ENCODE peak calls at places on chromosomes 4 and X, in six cellular contexts. B, Y, Q, D, X and M are unnamed samples.

GRCh38 chrX:49877397-49878101 is 1.7 kb upstream of the USP27X start:
- DNase-seq in D (no peak), Q (no peak), B (no peak), X (no peak), Y (peak), M (no peak)

GRCh38 chr4:111641813-111642579 is 503.3 kb upstream of the FAM241A start:
- DNase-seq in Q (peak), D (peak), B (peak), Y (peak), X (peak), M (peak)

GRCh38 chrX:144791298-144791697 is 456.0 kb upstream of the SPANXN1 start:
- DNase-seq in Q (no peak), D (no peak), B (no peak), Y (no peak), X (no peak), M (no peak)

GRCh38 chrX:15820106-15821073 is 30.1 kb downstream of the ZRSR2 start:
- DNase-seq in Q (no peak), B (no peak), X (no peak), D (no peak), Y (no peak), M (peak)

GRCh38 chr4:66911898-66912297 is 633.4 kb downstream of the CENPC start:
- DNase-seq in Q (no peak), D (no peak), B (no peak), Y (no peak), X (no peak), M (no peak)

GRCh38 chrX:141642979-141643378 is 53.5 kb downstream of the SPANXA2 start:
- DNase-seq in Q (no peak), D (no peak), B (no peak), Y (no peak), X (peak), M (peak)

GRCh38 chr4:149793459-149793858 is 22.2 kb downstream of the IQCM start:
- DNase-seq in D (no peak), B (no peak), Y (no peak), X (no peak), Q (no peak), M (peak)

GRCh38 chrX:149910178-149910695 is 19.1 kb upstream of the HSFX4 start:
- DNase-seq in D (no peak), B (no peak), Y (no peak), Q (no peak), X (no peak), M (no peak)

GRCh38 chrX:19709812-19710518 is 177.4 kb downstream of the SH3KBP1 start:
- DNase-seq in X (no peak), Q (no peak), B (peak), D (no peak), Y (no peak), M (peak)

GRCh38 chr4:142379277-142380051 is 466.6 kb downstream of the INPP4B start:
- DNase-seq in B (no peak), D (no peak), Y (no peak), Q (no peak), X (no peak), M (peak)

GRCh38 chr4:62342346-62342745 is 1142.2 kb downstream of the ADGRL3 start:
- DNase-seq in D (no peak), Y (no peak), B (no peak), Q (no peak), X (no peak), M (no peak)

GRCh38 chr4:135552131-135552530 is 1350.5 kb upstream of the PABPC4L start:
- DNase-seq in B (no peak), X (no peak), Q (no peak), D (no peak), Y (no peak), M (no peak)

GRCh38 chr4:185600801-185601200 is 65.5 kb upstream of the PDLIM3 start:
- DNase-seq in Y (no peak), X (no peak), D (no peak), B (no peak), Q (no peak), M (no peak)

GRCh38 chrX:154023276-154024000 is 3.7 kb upstream of the IRAK1 start:
- DNase-seq in Y (no peak), Q (no peak), B (no peak), D (no peak), X (no peak), M (no peak)

GRCh38 chrX:106898462-106898861 is 4.7 kb downstream of the RIPPLY1 start:
- DNase-seq in X (peak), Y (peak), D (peak), B (peak), Q (peak), M (peak)

GRCh38 chrX:12304261-12304660 is 166.0 kb downstream of the FRMPD4 start:
- DNase-seq in Q (no peak), X (no peak), B (no peak), D (no peak), Y (no peak), M (peak)

GRCh38 chrX:70436380-70436779 is 8.3 kb upstream of the DLG3 start:
- DNase-seq in D (no peak), B (no peak), Y (no peak), X (peak), Q (peak), M (no peak)

GRCh38 chr4:145180298-145181090 is at the start of gene OTUD4:
- DNase-seq in Y (peak), D (peak), X (peak), B (peak), Q (peak), M (peak)

GRCh38 chr4:3343358-3343757 is 50.5 kb downstream of the RGS12 start:
- DNase-seq in X (no peak), Q (no peak), Y (no peak), D (no peak), B (no peak), M (no peak)

GRCh38 chr4:1249731-1250526 is 999 bp upstream of the CTBP1 start:
- DNase-seq in X (peak), B (peak), D (no peak), Y (peak), Q (peak), M (no peak)

GRCh38 chr4:94412019-94413017 is 39.4 kb upstream of the PDLIM5 start:
- DNase-seq in B (no peak), D (no peak), X (no peak), Y (peak), Q (peak), M (peak)
- TF ChIP-seq BHLHE40 in B (no peak), D (no peak), X (no peak), Y (no peak), Q (no peak), M (peak)

GRCh38 chrX:87968118-87968517 is 450.5 kb downstream of the KLHL4 start:
- DNase-seq in X (no peak), B (no peak), Y (no peak), D (no peak), Q (no peak), M (no peak)
- TF ChIP-seq BHLHE40 in X (no peak), B (no peak), Y (no peak), D (no peak), Q (no peak), M (no peak)

GRCh38 chrX:130049821-130050220 is 60.5 kb downstream of the ELF4 start:
- DNase-seq in Y (no peak), Q (no peak), B (no peak), D (no peak), X (no peak), M (no peak)
- TF ChIP-seq BHLHE40 in Y (no peak), Q (no peak), B (no peak), D (no peak), X (no peak), M (no peak)

GRCh38 chr4:16969696-16970135 is 71.3 kb upstream of the LDB2 start:
- DNase-seq in B (no peak), D (no peak), Q (no peak), X (no peak), Y (peak), M (peak)
- TF ChIP-seq BHLHE40 in B (no peak), D (no peak), Q (no peak), X (no peak), Y (no peak), M (no peak)

DNA sequence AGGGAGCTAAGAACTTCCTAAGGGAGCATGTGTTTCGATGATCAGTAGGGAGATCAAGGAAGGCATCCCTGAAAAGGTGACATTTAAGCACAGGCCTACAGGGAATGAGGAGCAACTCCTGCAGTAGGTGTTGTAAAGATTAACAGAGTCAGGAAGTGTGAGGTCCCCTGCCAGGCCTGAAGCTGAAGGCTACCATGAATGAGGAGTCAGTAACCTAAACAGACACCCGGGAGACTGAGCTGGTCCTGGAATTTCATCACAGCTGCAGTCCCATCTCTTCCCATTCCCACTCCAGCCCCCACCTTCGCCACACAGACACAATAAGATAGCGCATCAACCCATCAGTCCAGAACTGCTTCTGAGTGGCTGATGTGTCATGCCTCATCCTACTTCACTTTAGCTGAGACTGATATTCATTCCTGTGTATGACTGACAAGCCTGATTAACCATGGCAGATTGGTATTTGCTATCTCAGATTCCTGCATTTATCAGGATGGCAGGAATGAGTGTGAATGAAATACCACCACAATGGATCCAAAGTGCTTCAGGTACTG is 27.0 kb upstream of the EFNB1 start:
- DNase-seq in D (no peak), B (no peak), Q (no peak), Y (no peak), X (no peak), M (no peak)
- TF ChIP-seq BHLHE40 in D (no peak), B (no peak), Q (no peak), Y (no peak), X (no peak), M (no peak)

DNA sequence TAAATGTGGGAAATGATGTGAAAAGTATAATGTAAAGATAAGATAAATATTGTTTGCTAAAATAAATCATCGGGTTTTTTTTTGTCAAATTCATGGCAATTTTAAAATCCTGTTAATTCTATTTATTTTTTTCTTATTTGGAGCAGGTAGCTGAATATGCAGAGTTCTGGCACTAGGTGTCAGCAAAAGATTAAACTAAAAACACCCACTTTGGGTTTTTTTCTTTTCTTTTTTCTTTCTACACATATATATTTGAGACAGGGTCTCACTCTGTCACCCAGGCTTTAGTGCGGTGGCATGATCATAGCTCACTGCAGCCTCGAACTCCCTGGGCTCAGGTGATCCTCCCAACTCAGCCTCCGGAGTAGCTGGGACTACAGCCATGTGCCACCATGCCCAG is 6.9 kb upstream of the RAP2C start:
- DNase-seq in X (no peak), D (no peak), Q (no peak), Y (no peak), B (no peak), M (peak)
- TF ChIP-seq BHLHE40 in X (no peak), D (no peak), Q (no peak), Y (no peak), B (no peak), M (no peak)

GRCh38 chr4:8292388-8293107 is 23.0 kb downstream of the HTRA3 start:
- DNase-seq in X (no peak), B (no peak), Q (no peak), D (no peak), Y (no peak), M (no peak)
- TF ChIP-seq BHLHE40 in X (no peak), B (no peak), Q (no peak), D (no peak), Y (no peak), M (no peak)